ENCODE peak calls at places on chromosomes 7 and 10, in six cellular contexts. U is CD8-positive, alpha-beta T cell; M is psoas muscle; E is uterus; S is transverse colon; F is MM.1S. P is an unnamed sample.

GRCh38 chr10:1255166-1255565 is 199.0 kb downstream of the WDR37 start:
- DNase-seq in U (no peak), M (no peak), E (no peak), S (no peak), F (no peak), P (no peak)

GRCh38 chr7:23672033-23672432 is 8.0 kb upstream of the FAM221A start:
- DNase-seq in U (no peak), M (no peak), E (no peak), S (no peak), F (no peak), P (no peak)

GRCh38 chr10:71285180-71285545 is 33.9 kb upstream of the SLC29A3 start:
- DNase-seq in U (peak; percentile 13), M (peak; percentile 76), E (no peak), S (peak; percentile 39), F (peak; percentile 26), P (no peak)

GRCh38 chr7:14504134-14504533 is 398.4 kb downstream of the DGKB start:
- DNase-seq in U (no peak), M (no peak), E (no peak), S (no peak), F (no peak), P (no peak)

GRCh38 chr10:87505366-87506113 is 847 bp downstream of the MINPP1 start:
- DNase-seq in U (peak; percentile 38), M (peak; percentile 70), E (no peak), S (peak; percentile 68), F (peak; percentile 71), P (peak; percentile 72)

GRCh38 chr7:128430207-128430606 is 20.4 kb upstream of the IMPDH1 start:
- DNase-seq in U (no peak), M (no peak), E (no peak), S (no peak), F (no peak), P (no peak)

GRCh38 chr7:39741942-39742623 is 118.7 kb downstream of the RALA start:
- DNase-seq in U (peak; percentile 56), M (no peak), E (no peak), S (peak; percentile 48), F (peak; percentile 19), P (no peak)

GRCh38 chr7:39353615-39354376 is 212.4 kb upstream of the YAE1 start:
- DNase-seq in U (no peak), M (no peak), E (peak; percentile 59), S (peak; percentile 10), F (no peak), P (peak; percentile 76)

GRCh38 chr7:151327659-151328058 is 14.0 kb upstream of the NUB1 start:
- DNase-seq in U (no peak), M (no peak), E (no peak), S (no peak), F (no peak), P (no peak)

GRCh38 chr10:49273082-49273465 is 25.9 kb upstream of the C10orf71 start:
- DNase-seq in U (no peak), M (no peak), E (no peak), S (no peak), F (no peak), P (no peak)

GRCh38 chr7:126635545-126635944 is 617.2 kb downstream of the GRM8 start:
- DNase-seq in U (no peak), M (no peak), E (no peak), S (no peak), F (no peak), P (no peak)

GRCh38 chr10:100209303-100209702 is 20.1 kb downstream of the CHUK start:
- DNase-seq in U (no peak), M (no peak), E (no peak), S (no peak), F (no peak), P (no peak)

GRCh38 chr7:23700058-23700457 is 10.0 kb upstream of the STK31 start:
- DNase-seq in U (no peak), M (no peak), E (no peak), S (no peak), F (no peak), P (no peak)

GRCh38 chr7:32206987-32207386 is 136.8 kb upstream of the PDE1C start:
- DNase-seq in U (no peak), M (no peak), E (no peak), S (no peak), F (no peak), P (no peak)

GRCh38 chr10:110967009-110967630 is 47.7 kb downstream of the SHOC2 start:
- DNase-seq in U (no peak), M (no peak), E (no peak), S (no peak), F (no peak), P (no peak)

GRCh38 chr7:80816806-80817205 is 102.0 kb downstream of the SEMA3C start:
- DNase-seq in U (no peak), M (no peak), E (no peak), S (no peak), F (no peak), P (no peak)

GRCh38 chr10:67818323-67818722 is 19.7 kb downstream of the DNAJC12 start:
- DNase-seq in U (no peak), M (no peak), E (no peak), S (no peak), F (no peak), P (no peak)

GRCh38 chr10:68099736-68100135 is 9.6 kb upstream of the MYPN start:
- DNase-seq in U (no peak), M (no peak), E (no peak), S (no peak), F (no peak), P (no peak)

GRCh38 chr10:72354356-72355213 is at the start of gene DNAJB12:
- DNase-seq in U (peak; percentile 87), M (peak; percentile 96), E (peak; percentile 90), S (peak; percentile 93), F (peak; percentile 92), P (peak; percentile 94)

GRCh38 chr7:38463277-38464224 is 167.6 kb downstream of the AMPH start:
- DNase-seq in U (peak; percentile 58), M (peak; percentile 82), E (no peak), S (peak; percentile 51), F (peak; percentile 94), P (peak; percentile 73)

GRCh38 chr10:88081457-88082054 is 218.1 kb downstream of the PTEN start:
- DNase-seq in U (no peak), M (no peak), E (no peak), S (no peak), F (no peak), P (no peak)

GRCh38 chr10:36725581-36726520 is 399.5 kb upstream of the ANKRD30A start:
- DNase-seq in U (no peak), M (peak; percentile 56), E (no peak), S (no peak), F (peak; percentile 44), P (no peak)

GRCh38 chr7:7181519-7182155 is 707 bp upstream of the C1GALT1 start:
- DNase-seq in U (peak; percentile 51), M (peak; percentile 46), E (peak; percentile 15), S (peak; percentile 64), F (peak; percentile 76), P (peak; percentile 66)

GRCh38 chr7:40220421-40220911 is 85.7 kb downstream of the SUGCT start:
- DNase-seq in U (no peak), M (no peak), E (no peak), S (no peak), F (no peak), P (no peak)

GRCh38 chr7:138460176-138460648 is at the start of gene TRIM24:
- DNase-seq in U (peak; percentile 94), M (peak; percentile 99), E (peak; percentile 95), S (no peak), F (no peak), P (peak; percentile 98)

GRCh38 chr7:155338632-155339320 is 41.1 kb downstream of the INSIG1 start:
- DNase-seq in U (peak; percentile 30), M (peak; percentile 35), E (no peak), S (no peak), F (no peak), P (peak; percentile 45)

GRCh38 chr10:22710139-22710745 is 4.1 kb downstream of the PIP4K2A start:
- DNase-seq in U (no peak), M (no peak), E (no peak), S (no peak), F (no peak), P (no peak)

GRCh38 chr10:923844-924523 is 7.5 kb downstream of the LARP4B start:
- DNase-seq in U (no peak), M (no peak), E (no peak), S (no peak), F (no peak), P (no peak)

GRCh38 chr7:94295805-94296204 is 98.9 kb upstream of the COL1A2 start:
- DNase-seq in U (no peak), M (no peak), E (peak; percentile 27), S (no peak), F (no peak), P (no peak)

GRCh38 chr7:30309302-30309701 is 24.9 kb downstream of the ZNRF2 start:
- DNase-seq in U (no peak), M (no peak), E (no peak), S (no peak), F (no peak), P (no peak)
- H3K27ac ChIP-seq in U (no peak overlapping the region), M (no peak overlapping the region), E (no peak overlapping the region), S (no peak overlapping the region), F (no peak overlapping the region), P (no peak overlapping the region)

GRCh38 chr7:73988197-73988596 is 39.8 kb upstream of the ELN start:
- DNase-seq in U (no peak), M (no peak), E (no peak), S (no peak), F (no peak), P (no peak)

GRCh38 chr7:73994023-73994422 is 34.0 kb upstream of the ELN start:
- DNase-seq in U (no peak), M (no peak), E (no peak), S (no peak), F (no peak), P (no peak)

GRCh38 chr7:73994761-73995160 is 33.2 kb upstream of the ELN start:
- DNase-seq in U (no peak), M (no peak), E (no peak), S (no peak), F (no peak), P (no peak)

GRCh38 chr7:73992104-73992562 is 35.8 kb upstream of the ELN start:
- DNase-seq in U (no peak), M (no peak), E (peak; percentile 72), S (no peak), F (no peak), P (peak; percentile 82)

GRCh38 chr7:73991522-73992103 is 36.4 kb upstream of the ELN start:
- DNase-seq in U (no peak), M (no peak), E (no peak), S (no peak), F (no peak), P (no peak)
- H3K4me1 ChIP-seq in U (no peaks in the 10 kb centered on the region), M (peaks cover 9% of the 10 kb centered on the region), E (no peaks in the 10 kb centered on the region), S (peaks cover 19% of the 10 kb centered on the region), F (no peaks in the 10 kb centered on the region), P (peaks cover 39% of the 10 kb centered on the region)

GRCh38 chr7:134757938-134758337 is 21.5 kb upstream of the CALD1 start:
- DNase-seq in U (no peak), M (no peak), E (no peak), S (no peak), F (no peak), P (no peak)
- H3K27ac ChIP-seq in U (no peak overlapping the region), M (no peak overlapping the region), E (no peak overlapping the region), S (no peak overlapping the region), F (no peak overlapping the region), P (no peak overlapping the region)

DNA sequence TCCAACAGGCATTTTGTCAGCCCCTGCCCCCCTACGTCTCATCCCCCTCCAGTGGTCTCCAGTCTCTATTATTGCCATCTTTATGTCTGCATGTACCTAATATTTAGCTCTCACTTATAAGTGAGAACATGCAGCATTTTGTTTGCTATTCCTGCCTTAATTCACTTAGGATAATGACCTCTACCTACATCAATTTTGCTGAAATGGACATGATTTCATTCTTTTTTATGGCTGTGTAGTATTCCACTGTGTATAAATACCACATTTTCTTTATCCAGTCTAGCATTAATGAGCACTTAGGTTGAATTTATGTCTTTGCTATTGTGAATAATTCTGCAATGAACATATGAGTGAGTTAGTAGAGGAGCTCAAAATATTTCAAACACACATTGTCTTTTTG is 229.9 kb downstream of the SEMA3E start:
- DNase-seq in U (no peak), M (no peak), E (no peak), S (no peak), F (no peak), P (no peak)
- H3K4me1 ChIP-seq in U (no peaks in the 10 kb centered on the region), M (no peaks in the 10 kb centered on the region), E (no peaks in the 10 kb centered on the region), S (no peaks in the 10 kb centered on the region), F (no peaks in the 10 kb centered on the region), P (no peaks in the 10 kb centered on the region)